ENCODE peak calls at places on chromosomes 1 and 21, in six cellular contexts. One of them, this sample, is unnamed.

GRCh38 chr1:89725016-89725380 is 92.1 kb downstream of the LRRC8C start:
- DNase-seq in GM23338: no peak
- DNase-seq in breast epithelium: no peak
- DNase-seq in spleen: no peak
- DNase-seq in GM12892: no peak
- DNase-seq in H1: no peak
- DNase-seq in this sample: no peak

GRCh38 chr1:243313635-243314536 is 58.0 kb downstream of the SDCCAG8 start:
- DNase-seq in GM12892: peak
- DNase-seq in spleen: no peak
- DNase-seq in H1: no peak
- DNase-seq in GM23338: no peak
- DNase-seq in breast epithelium: no peak
- DNase-seq in this sample: no peak

GRCh38 chr1:40363721-40364120 is 9.8 kb upstream of the SMAP2 start:
- DNase-seq in GM12892: no peak
- DNase-seq in breast epithelium: no peak
- DNase-seq in H1: no peak
- DNase-seq in GM23338: peak
- DNase-seq in spleen: no peak
- DNase-seq in this sample: no peak

GRCh38 chr1:16391408-16391807 is 24.4 kb downstream of the SZRD1 start:
- DNase-seq in spleen: no peak
- DNase-seq in H1: no peak
- DNase-seq in GM23338: no peak
- DNase-seq in GM12892: no peak
- DNase-seq in breast epithelium: no peak
- DNase-seq in this sample: no peak

GRCh38 chr1:224459051-224459450 is 24.5 kb upstream of the WDR26 start:
- DNase-seq in spleen: no peak
- DNase-seq in GM12892: no peak
- DNase-seq in breast epithelium: no peak
- DNase-seq in H1: no peak
- DNase-seq in GM23338: no peak
- DNase-seq in this sample: no peak

GRCh38 chr1:19204665-19205266 is 5.3 kb downstream of the UBR4 start:
- DNase-seq in GM12892: no peak
- DNase-seq in spleen: no peak
- DNase-seq in H1: no peak
- DNase-seq in GM23338: no peak
- DNase-seq in breast epithelium: no peak
- DNase-seq in this sample: no peak

GRCh38 chr1:22064751-22065402 is 12.4 kb downstream of the CDC42 start:
- DNase-seq in breast epithelium: no peak
- DNase-seq in GM12892: no peak
- DNase-seq in H1: no peak
- DNase-seq in spleen: no peak
- DNase-seq in GM23338: peak
- DNase-seq in this sample: no peak

GRCh38 chr1:45796946-45797345 is 6.5 kb upstream of the MAST2 start:
- DNase-seq in GM23338: no peak
- DNase-seq in spleen: no peak
- DNase-seq in H1: no peak
- DNase-seq in GM12892: no peak
- DNase-seq in breast epithelium: no peak
- DNase-seq in this sample: no peak

GRCh38 chr21:34037446-34037845 is 35.9 kb upstream of the MRPS6 start:
- DNase-seq in GM12892: no peak
- DNase-seq in GM23338: no peak
- DNase-seq in breast epithelium: no peak
- DNase-seq in spleen: no peak
- DNase-seq in H1: no peak
- DNase-seq in this sample: no peak

GRCh38 chr1:6103854-6104530 is 58.3 kb downstream of the KCNAB2 start:
- DNase-seq in GM23338: no peak
- DNase-seq in spleen: peak
- DNase-seq in GM12892: no peak
- DNase-seq in H1: no peak
- DNase-seq in breast epithelium: no peak
- DNase-seq in this sample: no peak

GRCh38 chr1:109985251-109986053 is 887 bp downstream of the AHCYL1 start:
- DNase-seq in H1: no peak
- DNase-seq in GM23338: no peak
- DNase-seq in spleen: no peak
- DNase-seq in GM12892: no peak
- DNase-seq in breast epithelium: no peak
- DNase-seq in this sample: no peak

GRCh38 chr1:247895163-247895637 is at the start of gene OR2W3:
- DNase-seq in GM23338: no peak
- DNase-seq in H1: no peak
- DNase-seq in spleen: no peak
- DNase-seq in breast epithelium: no peak
- DNase-seq in GM12892: no peak
- DNase-seq in this sample: no peak

GRCh38 chr1:161098161-161099068 is at the start of gene KLHDC9:
- DNase-seq in GM23338: peak
- DNase-seq in GM12892: peak
- DNase-seq in breast epithelium: peak
- DNase-seq in H1: peak
- DNase-seq in spleen: peak
- DNase-seq in this sample: no peak
- TF ChIP-seq POLR2AphosphoS5 in GM23338: peak
- TF ChIP-seq POLR2AphosphoS5 in GM12892: no peak
- TF ChIP-seq POLR2AphosphoS5 in breast epithelium: no peak
- TF ChIP-seq POLR2AphosphoS5 in H1: no peak
- TF ChIP-seq POLR2AphosphoS5 in spleen: peak
- TF ChIP-seq POLR2AphosphoS5 in this sample: no peak

GRCh38 chr1:198496216-198497143 is 44.0 kb downstream of the ATP6V1G3 start:
- DNase-seq in breast epithelium: no peak
- DNase-seq in GM12892: no peak
- DNase-seq in H1: no peak
- DNase-seq in GM23338: no peak
- DNase-seq in spleen: no peak
- DNase-seq in this sample: no peak

GRCh38 chr1:198494139-198494538 is 46.3 kb downstream of the ATP6V1G3 start:
- DNase-seq in breast epithelium: no peak
- DNase-seq in GM23338: no peak
- DNase-seq in GM12892: no peak
- DNase-seq in spleen: peak
- DNase-seq in H1: no peak
- DNase-seq in this sample: no peak

GRCh38 chr1:198495635-198496034 is 44.8 kb downstream of the ATP6V1G3 start:
- DNase-seq in GM23338: no peak
- DNase-seq in breast epithelium: no peak
- DNase-seq in spleen: no peak
- DNase-seq in H1: no peak
- DNase-seq in GM12892: no peak
- DNase-seq in this sample: no peak

GRCh38 chr1:198493324-198493723 is 47.2 kb downstream of the ATP6V1G3 start:
- DNase-seq in H1: no peak
- DNase-seq in GM12892: no peak
- DNase-seq in breast epithelium: no peak
- DNase-seq in GM23338: no peak
- DNase-seq in spleen: peak
- DNase-seq in this sample: no peak

DNA sequence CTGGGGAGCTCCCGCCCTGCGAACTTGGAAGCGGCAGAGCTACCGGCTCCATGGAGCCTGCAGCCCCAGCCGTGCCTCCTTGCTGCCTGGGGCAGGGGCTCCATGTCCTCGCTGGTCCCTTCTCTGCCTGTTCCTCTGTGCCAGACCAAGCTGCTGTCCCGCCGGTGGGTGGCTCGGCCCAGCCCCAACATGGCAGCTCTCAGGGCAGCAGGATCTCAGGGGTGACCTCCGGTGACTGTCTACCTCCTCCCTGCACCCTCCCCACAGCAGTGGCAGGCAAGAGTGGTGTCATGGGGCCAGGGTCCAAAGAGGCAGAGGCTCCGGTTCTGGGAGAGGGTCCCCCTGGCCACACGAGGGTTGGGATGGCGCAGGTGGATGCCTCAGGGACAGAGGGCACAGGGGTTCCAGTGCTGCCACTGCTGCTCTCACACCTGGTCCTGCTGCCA is 45.8 kb downstream of the ATP6V1G3 start:
- DNase-seq in GM23338: no peak
- DNase-seq in GM12892: no peak
- DNase-seq in H1: no peak
- DNase-seq in spleen: peak
- DNase-seq in breast epithelium: no peak
- DNase-seq in this sample: no peak
- TF ChIP-seq POLR2AphosphoS5 in GM23338: no peak
- TF ChIP-seq POLR2AphosphoS5 in GM12892: no peak
- TF ChIP-seq POLR2AphosphoS5 in H1: no peak
- TF ChIP-seq POLR2AphosphoS5 in spleen: no peak
- TF ChIP-seq POLR2AphosphoS5 in breast epithelium: no peak
- TF ChIP-seq POLR2AphosphoS5 in this sample: no peak

GRCh38 chr1:86872086-86872485 is 41.8 kb downstream of the SELENOF start:
- DNase-seq in breast epithelium: no peak
- DNase-seq in H1: no peak
- DNase-seq in GM23338: no peak
- DNase-seq in GM12892: no peak
- DNase-seq in spleen: no peak
- DNase-seq in this sample: no peak
- TF ChIP-seq POLR2AphosphoS5 in breast epithelium: no peak
- TF ChIP-seq POLR2AphosphoS5 in H1: no peak
- TF ChIP-seq POLR2AphosphoS5 in GM23338: no peak
- TF ChIP-seq POLR2AphosphoS5 in GM12892: no peak
- TF ChIP-seq POLR2AphosphoS5 in spleen: no peak
- TF ChIP-seq POLR2AphosphoS5 in this sample: no peak

GRCh38 chr1:117607471-117607870 is 1.6 kb downstream of the TENT5C start:
- DNase-seq in H1: peak
- DNase-seq in GM12892: no peak
- DNase-seq in GM23338: peak
- DNase-seq in spleen: no peak
- DNase-seq in breast epithelium: no peak
- DNase-seq in this sample: peak
- TF ChIP-seq POLR2AphosphoS5 in H1: no peak
- TF ChIP-seq POLR2AphosphoS5 in GM12892: no peak
- TF ChIP-seq POLR2AphosphoS5 in GM23338: no peak
- TF ChIP-seq POLR2AphosphoS5 in spleen: peak
- TF ChIP-seq POLR2AphosphoS5 in breast epithelium: no peak
- TF ChIP-seq POLR2AphosphoS5 in this sample: no peak

GRCh38 chr1:54273837-54274192 is 73.8 kb downstream of the MRPL37 start:
- DNase-seq in GM12892: no peak
- DNase-seq in spleen: no peak
- DNase-seq in breast epithelium: no peak
- DNase-seq in GM23338: peak
- DNase-seq in H1: no peak
- DNase-seq in this sample: no peak
- TF ChIP-seq POLR2AphosphoS5 in GM12892: no peak
- TF ChIP-seq POLR2AphosphoS5 in spleen: no peak
- TF ChIP-seq POLR2AphosphoS5 in breast epithelium: no peak
- TF ChIP-seq POLR2AphosphoS5 in GM23338: no peak
- TF ChIP-seq POLR2AphosphoS5 in H1: no peak
- TF ChIP-seq POLR2AphosphoS5 in this sample: no peak

GRCh38 chr1:231933711-231934626 is 307.4 kb downstream of the DISC1 start:
- DNase-seq in GM12892: no peak
- DNase-seq in H1: no peak
- DNase-seq in spleen: no peak
- DNase-seq in GM23338: no peak
- DNase-seq in breast epithelium: no peak
- DNase-seq in this sample: no peak
- TF ChIP-seq POLR2AphosphoS5 in GM12892: no peak
- TF ChIP-seq POLR2AphosphoS5 in H1: no peak
- TF ChIP-seq POLR2AphosphoS5 in spleen: no peak
- TF ChIP-seq POLR2AphosphoS5 in GM23338: no peak
- TF ChIP-seq POLR2AphosphoS5 in breast epithelium: no peak
- TF ChIP-seq POLR2AphosphoS5 in this sample: no peak

This sample was measured in vagina.